ENCODE peak calls at places on chromosome 21, in five cellular contexts. D, M, L, B and K are unnamed samples.

GRCh38 chr21:20523191-20523590 is 475.0 kb upstream of the NCAM2 start:
- DNase-seq in D (no peak), L (no peak), B (no peak), M (no peak), K (no peak)

GRCh38 chr21:46264690-46265144 is 20.7 kb downstream of the MCM3AP start:
- DNase-seq in L (no peak), D (no peak), B (no peak), M (no peak), K (no peak)

GRCh38 chr21:38438476-38438893 is 59.8 kb downstream of the ERG start:
- DNase-seq in B (peak), M (peak), D (no peak), L (no peak), K (no peak)

GRCh38 chr21:38048241-38048640 is 132.0 kb upstream of the KCNJ6 start:
- DNase-seq in B (no peak), D (no peak), M (no peak), L (no peak), K (no peak)

GRCh38 chr21:42463861-42464515 is 32.0 kb downstream of the RSPH1 start:
- DNase-seq in M (peak), D (no peak), L (peak), B (no peak), K (peak)

GRCh38 chr21:34534522-34534921 is 22.5 kb upstream of the KCNE1 start:
- DNase-seq in B (no peak), L (no peak), D (no peak), M (peak), K (no peak)

GRCh38 chr21:43369124-43369523 is 57.8 kb downstream of the SIK1 start:
- DNase-seq in D (no peak), B (no peak), L (no peak), M (peak), K (no peak)

GRCh38 chr21:31426235-31426797 is 82.3 kb upstream of the TIAM1 start:
- DNase-seq in M (no peak), L (no peak), D (no peak), B (peak), K (no peak)

GRCh38 chr21:37917612-37918011 is 1.4 kb upstream of the KCNJ6 start:
- DNase-seq in M (peak), B (no peak), D (no peak), L (no peak), K (no peak)

GRCh38 chr21:45006536-45007079 is 66.8 kb downstream of the SLX9 start:
- DNase-seq in M (no peak), D (no peak), B (no peak), L (no peak), K (no peak)

GRCh38 chr21:33685613-33686197 is 43.4 kb downstream of the ITSN1 start:
- DNase-seq in M (peak), B (peak), D (no peak), L (no peak), K (no peak)

GRCh38 chr21:34242973-34243372 is 120.8 kb upstream of the KCNE2 start:
- DNase-seq in B (no peak), M (no peak), D (no peak), L (no peak), K (no peak)